ENCODE peak calls at places on chromosome 13, in four cellular contexts. W is lower leg skin, Q is heart right ventricle, N is PC-3. O is an unnamed sample.

GRCh38 chr13:48635478-48635877 is 18.3 kb upstream of the CYSLTR2 start:
- DNase-seq in N (no peak), Q (no peak), W (no peak), O (no peak)

GRCh38 chr13:105920375-105920774 is 615.1 kb downstream of the EFNB2 start:
- DNase-seq in W (no peak), N (peak), Q (no peak), O (no peak)

GRCh38 chr13:97280478-97280877 is 58.3 kb downstream of the MBNL2 start:
- DNase-seq in Q (no peak), N (no peak), W (no peak), O (no peak)

GRCh38 chr13:51773515-51773914 is 30.4 kb downstream of the DHRS12 start:
- DNase-seq in W (no peak), N (no peak), Q (no peak), O (no peak)

GRCh38 chr13:28530729-28531194 is 35.8 kb upstream of the FLT1 start:
- DNase-seq in W (no peak), Q (no peak), N (peak), O (no peak)

GRCh38 chr13:21478881-21479808 is 20.0 kb upstream of the ZDHHC20 start:
- DNase-seq in N (peak), W (no peak), Q (no peak), O (no peak)

GRCh38 chr13:64471916-64472315 is 2758.2 kb downstream of the PCDH9 start:
- DNase-seq in Q (no peak), N (peak), W (no peak), O (no peak)

GRCh38 chr13:79659161-79659560 is 178.2 kb downstream of the NDFIP2 start:
- DNase-seq in W (no peak), Q (peak), N (no peak), O (no peak)

GRCh38 chr13:58960909-58961308 is 1202.8 kb downstream of the DIAPH3 start:
- DNase-seq in W (no peak), Q (no peak), N (peak), O (no peak)

GRCh38 chr13:100694722-100695644 is 20.4 kb upstream of the TMTC4 start:
- DNase-seq in W (peak), N (peak), Q (no peak), O (no peak)

GRCh38 chr13:111905609-111905945 is 161.4 kb upstream of the SOX1 start:
- DNase-seq in W (peak), Q (no peak), N (no peak), O (no peak)

GRCh38 chr13:95956589-95957148 is 96.5 kb downstream of the UGGT2 start:
- DNase-seq in W (no peak), N (no peak), Q (no peak), O (no peak)

GRCh38 chr13:110305544-110305943 is 1.4 kb downstream of the COL4A1 start:
- DNase-seq in W (no peak), Q (no peak), N (no peak), O (no peak)

GRCh38 chr13:66402071-66402470 is 828.1 kb downstream of the PCDH9 start:
- DNase-seq in Q (no peak), N (peak), W (no peak), O (no peak)

GRCh38 chr13:100550433-100550832 is 38.2 kb downstream of the GGACT start:
- DNase-seq in N (no peak), Q (no peak), W (no peak), O (no peak)

GRCh38 chr13:33004454-33004853 is 11.8 kb upstream of the KL start:
- DNase-seq in N (no peak), W (no peak), Q (peak), O (no peak)

GRCh38 chr13:30802953-30803478 is 67.7 kb downstream of the ALOX5AP start:
- DNase-seq in N (peak), Q (peak), W (peak), O (no peak)

GRCh38 chr13:76350399-76350798 is 535.8 kb downstream of the KCTD12 start:
- DNase-seq in W (no peak), N (no peak), Q (no peak), O (no peak)

GRCh38 chr13:97125051-97125809 is 96.9 kb upstream of the MBNL2 start:
- DNase-seq in N (peak), Q (no peak), W (peak), O (no peak)

GRCh38 chr13:103178986-103179695 is 112.9 kb upstream of the SLC10A2 start:
- DNase-seq in N (no peak), Q (no peak), W (no peak), O (no peak)

GRCh38 chr13:27913116-27913515 is 6.7 kb upstream of the PDX1 start:
- DNase-seq in N (peak), Q (no peak), W (no peak), O (no peak)

GRCh38 chr13:66879971-66880370 is 350.2 kb downstream of the PCDH9 start:
- DNase-seq in Q (no peak), N (no peak), W (no peak), O (no peak)

GRCh38 chr13:112768795-112769411 is 79.1 kb downstream of the ATP11A start:
- DNase-seq in W (no peak), Q (peak), N (peak), O (no peak)

GRCh38 chr13:30480292-30480947 is 14.7 kb upstream of the HMGB1 start:
- DNase-seq in N (no peak), W (no peak), Q (no peak), O (no peak)

GRCh38 chr13:93409816-93410215 is 183.2 kb downstream of the GPC6 start:
- DNase-seq in W (no peak), N (no peak), Q (no peak), O (no peak)

GRCh38 chr13:51818771-51819511 is 15.0 kb upstream of the DHRS12 start:
- DNase-seq in W (no peak), Q (no peak), N (no peak), O (no peak)

GRCh38 chr13:34356686-34357434 is 538.9 kb downstream of the RFC3 start:
- DNase-seq in Q (no peak), N (no peak), W (no peak), O (no peak)

GRCh38 chr13:34360702-34361101 is 542.8 kb downstream of the RFC3 start:
- DNase-seq in Q (no peak), N (peak), W (no peak), O (no peak)

GRCh38 chr13:34361528-34361927 is 543.6 kb downstream of the RFC3 start:
- DNase-seq in Q (no peak), N (peak), W (no peak), O (no peak)

GRCh38 chr13:34358811-34359513 is 541.0 kb downstream of the RFC3 start:
- DNase-seq in N (peak), Q (no peak), W (no peak), O (no peak)

DNA sequence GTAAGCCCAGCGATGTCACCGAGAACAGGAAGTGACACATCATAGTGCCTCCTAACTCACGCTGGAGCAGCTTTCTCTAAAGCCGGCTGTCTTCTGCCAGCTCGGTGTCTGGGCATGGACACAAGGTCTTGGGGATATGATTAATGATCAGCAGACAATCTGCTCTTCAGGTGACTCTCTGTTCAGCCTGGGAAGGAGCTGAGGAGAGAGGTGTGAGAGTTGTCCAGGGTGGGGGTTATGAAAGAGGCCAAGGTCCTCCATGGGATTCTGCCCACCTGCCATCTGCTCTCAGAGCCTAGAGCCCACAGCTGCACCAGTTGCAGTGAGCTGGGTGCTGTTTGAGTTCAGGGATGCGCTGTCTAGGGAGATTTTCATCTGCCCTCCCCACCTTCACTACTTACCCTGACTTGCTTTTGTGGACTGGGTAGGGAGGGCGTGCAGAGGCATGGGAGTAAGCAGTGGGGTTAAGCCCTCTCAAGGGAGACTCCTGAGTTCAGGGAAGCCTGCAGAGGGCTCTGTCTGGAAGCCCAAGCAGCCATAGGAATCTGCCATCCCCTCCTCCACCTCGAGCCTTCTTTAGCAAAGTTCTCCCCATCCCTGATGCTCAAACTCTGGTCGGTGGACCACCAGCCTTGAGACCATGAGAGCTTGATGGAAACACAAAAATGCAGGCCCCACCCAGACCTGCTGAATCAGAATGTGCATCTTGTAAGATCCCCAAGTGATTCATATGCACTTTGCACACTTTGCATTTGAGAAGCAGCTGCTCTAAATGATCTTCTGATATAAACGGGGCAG is 539.7 kb downstream of the RFC3 start:
- DNase-seq in N (peak), Q (no peak), W (no peak), O (no peak)
- TF ChIP-seq CTCF in N (no peak), Q (no peak), W (no peak), O (no peak)

DNA sequence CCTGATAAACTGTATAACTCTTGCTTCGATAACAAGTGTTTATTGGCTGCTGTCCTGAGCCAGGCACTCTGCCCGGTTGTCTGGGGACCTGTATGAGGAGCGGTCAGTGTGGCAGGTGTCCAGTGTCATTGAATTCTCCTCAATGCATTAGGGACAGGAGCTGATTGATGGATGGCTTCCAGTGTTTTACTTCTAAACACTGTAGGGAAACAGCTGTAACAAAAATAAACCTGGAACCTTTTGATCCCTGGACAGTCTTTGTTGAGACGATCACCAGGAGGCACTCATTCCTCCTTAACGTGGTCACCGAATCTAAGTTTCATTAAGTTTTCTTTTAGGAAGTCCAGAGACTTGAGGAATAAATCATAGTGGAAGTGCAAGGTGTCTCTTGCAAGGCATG is 17.9 kb downstream of the UBAC2 start:
- DNase-seq in Q (peak), W (no peak), N (no peak), O (no peak)
- TF ChIP-seq CTCF in Q (no peak), W (no peak), N (no peak), O (no peak)

GRCh38 chr13:84844473-84844872 is 954.7 kb downstream of the SLITRK6 start:
- DNase-seq in W (no peak), Q (no peak), N (peak), O (no peak)
- TF ChIP-seq CTCF in W (no peak), Q (no peak), N (peak), O (peak)

GRCh38 chr13:98484289-98485219 is 92.4 kb downstream of the STK24 start:
- DNase-seq in W (peak), N (peak), Q (peak), O (no peak)
- TF ChIP-seq CTCF in W (no peak), N (no peak), Q (no peak), O (peak)

GRCh38 chr13:20116213-20116612 is 44.6 kb downstream of the GJA3 start:
- DNase-seq in W (no peak), N (no peak), Q (no peak), O (no peak)
- TF ChIP-seq CTCF in W (no peak), N (no peak), Q (no peak), O (peak)

GRCh38 chr13:104314926-104315535 is 1248.8 kb upstream of the SLC10A2 start:
- DNase-seq in N (peak), W (no peak), Q (no peak), O (no peak)

GRCh38 chr13:104320446-104320845 is 1254.2 kb upstream of the SLC10A2 start:
- DNase-seq in N (no peak), Q (no peak), W (no peak), O (no peak)

GRCh38 chr13:104321756-104322155 is 1255.5 kb upstream of the SLC10A2 start:
- DNase-seq in Q (no peak), N (no peak), W (no peak), O (no peak)

GRCh38 chr13:104315606-104316005 is 1249.4 kb upstream of the SLC10A2 start:
- DNase-seq in W (no peak), Q (no peak), N (peak), O (no peak)

DNA sequence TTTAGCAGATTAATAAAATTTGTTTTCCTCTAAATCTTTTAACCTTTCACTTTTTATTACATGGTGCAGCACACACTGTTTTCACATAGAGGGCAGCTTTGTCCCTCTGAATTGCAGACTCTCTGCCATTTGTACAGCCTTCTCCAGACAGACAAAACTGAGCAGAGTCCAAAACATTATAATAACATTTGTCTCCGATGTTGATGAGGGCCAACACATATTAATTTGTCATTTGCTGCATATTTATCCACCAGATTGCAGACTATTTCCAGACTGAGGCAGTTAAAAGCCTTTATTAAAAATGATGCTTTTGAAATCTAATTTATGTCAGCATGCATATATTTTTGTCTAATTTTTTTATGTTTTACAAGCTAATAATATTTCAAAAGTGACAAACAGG is 1251.9 kb upstream of the SLC10A2 start:
- DNase-seq in N (peak), W (no peak), Q (no peak), O (no peak)
- TF ChIP-seq CTCF in N (peak), W (no peak), Q (no peak), O (peak)

DNA sequence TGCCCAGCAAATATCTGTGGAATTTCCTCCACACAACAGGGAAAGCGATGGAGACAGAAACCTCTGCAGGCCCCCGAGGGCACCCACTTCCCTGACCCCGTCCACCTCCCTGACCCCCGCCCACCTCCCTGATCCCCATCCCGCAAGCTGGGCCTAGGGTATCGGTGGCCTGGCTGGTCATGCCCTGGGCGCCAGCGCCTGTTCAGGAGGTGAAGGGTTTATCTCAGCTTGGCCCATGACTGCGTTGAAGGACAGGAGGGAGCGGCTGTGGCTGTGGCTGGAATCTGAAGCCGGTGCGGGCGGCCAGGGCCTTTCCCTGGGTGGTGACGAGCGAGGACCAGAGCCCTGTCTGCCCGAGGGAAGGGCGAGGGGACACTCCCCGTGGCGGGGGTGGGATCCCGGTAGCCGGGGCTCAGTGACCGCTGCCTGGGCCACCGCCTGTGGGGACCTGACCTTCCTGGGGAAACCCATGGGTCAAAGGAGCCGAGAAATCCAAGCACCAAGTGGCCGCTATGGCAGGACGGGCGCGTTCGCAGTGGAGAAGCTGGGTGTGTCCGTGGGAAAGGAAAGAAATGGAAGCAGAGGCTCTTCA is 20.7 kb downstream of the GAS6 start:
- DNase-seq in N (no peak), Q (no peak), W (no peak), O (peak)
- TF ChIP-seq CTCF in N (no peak), Q (no peak), W (no peak), O (no peak)

DNA sequence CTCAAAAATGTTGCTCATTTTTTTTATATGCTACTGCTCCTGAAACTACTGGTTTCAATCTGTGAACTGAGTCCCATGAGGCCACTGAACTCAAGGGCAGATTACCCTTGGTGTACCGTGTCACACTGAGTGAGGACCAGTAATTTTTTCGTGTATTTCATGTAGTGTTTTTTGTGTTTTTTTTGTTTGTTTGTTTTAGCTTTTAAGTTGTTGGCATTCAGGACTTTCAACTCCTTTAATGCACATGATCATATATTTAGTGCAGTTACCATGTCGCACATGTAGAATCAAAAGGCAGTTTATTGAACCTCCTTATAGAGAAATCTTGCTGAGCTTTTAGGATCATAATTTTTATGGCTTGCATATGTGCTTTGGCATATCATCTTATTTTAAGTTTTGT is 58.0 kb downstream of the TPT1 start:
- DNase-seq in W (no peak), N (no peak), Q (no peak), O (no peak)
- TF ChIP-seq CTCF in W (no peak), N (no peak), Q (no peak), O (no peak)